ENCODE peak calls at places on chromosomes 6 and 20, in nine cellular contexts. M is tibial artery, B is GM20000, W is endothelial cell, L is Peyer's patch, S is epithelial cell of esophagus, V is neural progenitor cell, A is tibial nerve, Y is H9. T is an unnamed sample.

GRCh38 chr6:98833101-98834059 is 994 bp upstream of the POU3F2 start:
- DNase-seq in M (no peak), B (no peak), W (peak; percentile 47), L (peak; percentile 56), S (peak; percentile 33), V (peak; percentile 77), A (no peak), Y (peak; percentile 66), T (no peak)

GRCh38 chr6:156662025-156662445 is 115.1 kb upstream of the ARID1B start:
- DNase-seq in M (no peak), B (peak; percentile 38), W (peak; percentile 44), L (peak; percentile 56), S (peak; percentile 51), V (peak; percentile 82), A (no peak), Y (peak; percentile 91), T (no peak)

GRCh38 chr6:56223995-56224394 is 23.4 kb downstream of the COL21A1 start:
- DNase-seq in M (no peak), B (no peak), W (no peak), L (no peak), S (peak; percentile 87), V (no peak), A (no peak), Y (no peak), T (no peak)

GRCh38 chr6:27143474-27144026 is 104.0 kb upstream of the PRSS16 start:
- DNase-seq in M (no peak), B (no peak), W (no peak), L (no peak), S (no peak), V (no peak), A (no peak), Y (no peak), T (no peak)

GRCh38 chr6:4055420-4056041 is 23.4 kb downstream of the FAM217A start:
- DNase-seq in M (peak; percentile 44), B (no peak), W (no peak), L (no peak), S (peak; percentile 91), V (no peak), A (peak; percentile 56), Y (no peak), T (no peak)

GRCh38 chr6:170211404-170212025 is 79.4 kb downstream of the DLL1 start:
- DNase-seq in M (peak; percentile 8), B (no peak), W (peak; percentile 2), L (peak; percentile 36), S (no peak), V (no peak), A (peak; percentile 1), Y (no peak), T (no peak)

GRCh38 chr6:21738180-21739094 is 144.9 kb downstream of the SOX4 start:
- DNase-seq in M (no peak), B (no peak), W (no peak), L (no peak), S (peak; percentile 61), V (no peak), A (no peak), Y (no peak), T (no peak)

GRCh38 chr6:21201181-21201580 is 392.4 kb upstream of the SOX4 start:
- DNase-seq in M (no peak), B (no peak), W (no peak), L (no peak), S (no peak), V (no peak), A (no peak), Y (no peak), T (no peak)

GRCh38 chr20:38875170-38875993 is 50.8 kb upstream of the FAM83D start:
- DNase-seq in M (no peak), B (peak; percentile 79), W (peak; percentile 63), L (no peak), S (no peak), V (no peak), A (no peak), Y (no peak), T (peak; percentile 60)

GRCh38 chr6:121093928-121094327 is 240.4 kb downstream of the TBC1D32 start:
- DNase-seq in M (no peak), B (no peak), W (no peak), L (no peak), S (peak; percentile 33), V (no peak), A (no peak), Y (no peak), T (no peak)

GRCh38 chr20:53621482-53622246 is 28.0 kb upstream of the ZNF217 start:
- DNase-seq in M (peak; percentile 59), B (no peak), W (no peak), L (peak; percentile 61), S (peak; percentile 93), V (no peak), A (peak; percentile 61), Y (no peak), T (no peak)

GRCh38 chr6:24223131-24223715 is 97.2 kb downstream of the NRSN1 start:
- DNase-seq in M (no peak), B (no peak), W (no peak), L (no peak), S (no peak), V (no peak), A (no peak), Y (no peak), T (no peak)

GRCh38 chr6:62393608-62394007 is 107.6 kb upstream of the KHDRBS2 start:
- DNase-seq in M (no peak), B (no peak), W (no peak), L (no peak), S (no peak), V (peak; percentile 77), A (no peak), Y (peak; percentile 43), T (no peak)

GRCh38 chr20:61057313-61058171 is 194.5 kb upstream of the CDH4 start:
- DNase-seq in M (no peak), B (no peak), W (no peak), L (no peak), S (no peak), V (no peak), A (no peak), Y (no peak), T (no peak)

GRCh38 chr6:55678330-55679224 is 99.6 kb upstream of the HMGCLL1 start:
- DNase-seq in M (no peak), B (no peak), W (no peak), L (no peak), S (no peak), V (no peak), A (no peak), Y (no peak), T (no peak)

GRCh38 chr20:37511605-37512275 is 9.3 kb upstream of the NNAT start:
- DNase-seq in M (no peak), B (no peak), W (no peak), L (no peak), S (no peak), V (no peak), A (no peak), Y (no peak), T (no peak)

GRCh38 chr6:164152611-164153010 is 738.1 kb downstream of the QKI start:
- DNase-seq in M (no peak), B (no peak), W (no peak), L (no peak), S (peak; percentile 6), V (no peak), A (no peak), Y (no peak), T (no peak)

GRCh38 chr6:63799813-63800212 is 164.2 kb downstream of the PHF3 start:
- DNase-seq in M (no peak), B (no peak), W (no peak), L (no peak), S (no peak), V (no peak), A (no peak), Y (no peak), T (no peak)

GRCh38 chr6:63803371-63803770 is 167.8 kb downstream of the PHF3 start:
- DNase-seq in M (no peak), B (no peak), W (no peak), L (no peak), S (no peak), V (no peak), A (no peak), Y (no peak), T (no peak)

GRCh38 chr6:63804381-63804956 is 168.9 kb downstream of the PHF3 start:
- DNase-seq in M (no peak), B (no peak), W (no peak), L (no peak), S (peak; percentile 90), V (no peak), A (no peak), Y (no peak), T (no peak)

GRCh38 chr6:63805345-63805744 is 169.7 kb downstream of the PHF3 start:
- DNase-seq in M (no peak), B (no peak), W (no peak), L (no peak), S (no peak), V (no peak), A (no peak), Y (no peak), T (no peak)

GRCh38 chr6:63802606-63803206 is 167.1 kb downstream of the PHF3 start:
- DNase-seq in M (no peak), B (peak; percentile 22), W (no peak), L (no peak), S (peak; percentile 42), V (no peak), A (no peak), Y (no peak), T (no peak)
- TF ChIP-seq CTCF in M (no peak), B (no peak), W (peak; percentile 46), L (peak; percentile 36), S (peak; percentile 69), V (peak; percentile 71), A (peak; percentile 36), Y (peak; percentile 71), T (no peak)

GRCh38 chr6:125192610-125192930 is 39.0 kb downstream of the TPD52L1 start:
- DNase-seq in M (no peak), B (no peak), W (no peak), L (no peak), S (no peak), V (no peak), A (no peak), Y (no peak), T (no peak)
- TF ChIP-seq CTCF in M (no peak), B (no peak), W (peak; percentile 46), L (no peak), S (no peak), V (no peak), A (no peak), Y (peak; percentile 5), T (no peak)

DNA sequence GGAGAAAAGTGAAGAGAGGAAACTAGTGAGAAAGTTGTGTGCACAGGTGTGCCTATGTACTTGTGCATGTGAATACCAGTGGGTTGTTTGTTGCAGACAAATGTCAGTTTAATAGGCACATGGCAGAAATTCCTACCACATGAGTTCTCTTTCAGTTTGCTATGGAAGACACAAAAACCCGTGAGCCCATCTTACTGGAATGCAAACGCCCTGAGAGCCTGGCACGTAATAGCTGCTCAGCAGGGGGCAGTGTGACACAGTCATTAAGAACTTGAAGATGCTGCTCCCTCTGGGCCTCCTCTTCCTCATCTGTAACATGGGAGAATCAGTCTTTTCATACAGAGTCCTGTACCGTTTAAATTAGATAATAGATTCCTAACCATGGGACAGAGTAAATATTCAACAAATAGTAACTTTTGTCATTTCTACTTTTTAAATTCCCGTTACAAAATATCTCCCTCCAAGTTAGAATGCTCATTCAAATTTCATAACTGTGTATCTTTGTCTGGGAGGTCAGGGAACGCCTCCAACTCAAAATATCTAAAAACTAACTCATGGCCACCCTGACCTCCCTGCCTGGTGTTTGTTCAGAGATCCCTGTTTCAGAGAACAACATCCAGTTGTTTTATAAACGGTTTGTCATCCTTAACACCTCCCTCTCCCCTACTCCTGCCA is 802.9 kb downstream of the MAFB start:
- DNase-seq in M (peak; percentile 84), B (peak; percentile 32), W (peak; percentile 65), L (no peak), S (peak; percentile 86), V (peak; percentile 84), A (peak; percentile 94), Y (peak; percentile 77), T (no peak)
- TF ChIP-seq CTCF in M (peak; percentile 41), B (peak; percentile 63), W (peak; percentile 67), L (peak; percentile 36), S (peak; percentile 59), V (peak; percentile 62), A (peak; percentile 26), Y (peak; percentile 70), T (no peak)

GRCh38 chr6:165636415-165637048 is 26.5 kb downstream of the PDE10A start:
- DNase-seq in M (no peak), B (no peak), W (no peak), L (no peak), S (no peak), V (peak; percentile 41), A (no peak), Y (peak; percentile 42), T (no peak)
- TF ChIP-seq CTCF in M (no peak), B (no peak), W (no peak), L (no peak), S (no peak), V (no peak), A (no peak), Y (no peak), T (no peak)

T was measured in activated B cell treated with CpG ODN at 0.5 μM for 24 hours.